ENCODE peak calls at places on chromosomes 3 and 15, in eight cellular contexts. One of them, this sample, is unnamed.

GRCh38 chr3:142500211-142500610 is 52.4 kb upstream of the XRN1 start:
- DNase-seq in IMR-90: peak
- DNase-seq in upper lobe of left lung: no peak
- DNase-seq in lower leg skin: no peak
- DNase-seq in esophagus muscularis mucosa: no peak
- DNase-seq in heart left ventricle: no peak
- DNase-seq in Peyer's patch: no peak
- DNase-seq in suprapubic skin: no peak
- DNase-seq in this sample: no peak

GRCh38 chr15:75191235-75191634 is 10.4 kb upstream of the C15orf39 start:
- DNase-seq in IMR-90: no peak
- DNase-seq in upper lobe of left lung: no peak
- DNase-seq in lower leg skin: no peak
- DNase-seq in esophagus muscularis mucosa: no peak
- DNase-seq in heart left ventricle: no peak
- DNase-seq in Peyer's patch: no peak
- DNase-seq in suprapubic skin: no peak
- DNase-seq in this sample: no peak

GRCh38 chr15:44910981-44911625 is 45.4 kb upstream of the TERB2 start:
- DNase-seq in IMR-90: no peak
- DNase-seq in upper lobe of left lung: no peak
- DNase-seq in lower leg skin: no peak
- DNase-seq in esophagus muscularis mucosa: peak
- DNase-seq in heart left ventricle: no peak
- DNase-seq in Peyer's patch: no peak
- DNase-seq in suprapubic skin: no peak
- DNase-seq in this sample: no peak

GRCh38 chr15:41331281-41331680 is 1.1 kb downstream of the OIP5 start:
- DNase-seq in IMR-90: no peak
- DNase-seq in upper lobe of left lung: no peak
- DNase-seq in lower leg skin: no peak
- DNase-seq in esophagus muscularis mucosa: no peak
- DNase-seq in heart left ventricle: no peak
- DNase-seq in Peyer's patch: no peak
- DNase-seq in suprapubic skin: no peak
- DNase-seq in this sample: no peak

GRCh38 chr15:94231728-94232086 is 346 bp downstream of the MCTP2 start:
- DNase-seq in IMR-90: no peak
- DNase-seq in upper lobe of left lung: peak
- DNase-seq in lower leg skin: peak
- DNase-seq in esophagus muscularis mucosa: no peak
- DNase-seq in heart left ventricle: no peak
- DNase-seq in Peyer's patch: no peak
- DNase-seq in suprapubic skin: no peak
- DNase-seq in this sample: peak

GRCh38 chr3:66153961-66154923 is 66.6 kb upstream of the SLC25A26 start:
- DNase-seq in IMR-90: peak
- DNase-seq in upper lobe of left lung: no peak
- DNase-seq in lower leg skin: no peak
- DNase-seq in esophagus muscularis mucosa: no peak
- DNase-seq in heart left ventricle: peak
- DNase-seq in Peyer's patch: no peak
- DNase-seq in suprapubic skin: no peak
- DNase-seq in this sample: no peak

GRCh38 chr3:174409085-174409743 is 449.9 kb upstream of the NAALADL2 start:
- DNase-seq in IMR-90: no peak
- DNase-seq in upper lobe of left lung: no peak
- DNase-seq in lower leg skin: no peak
- DNase-seq in esophagus muscularis mucosa: no peak
- DNase-seq in heart left ventricle: no peak
- DNase-seq in Peyer's patch: no peak
- DNase-seq in suprapubic skin: no peak
- DNase-seq in this sample: no peak

GRCh38 chr15:71974211-71974610 is 143.7 kb downstream of the MYO9A start:
- DNase-seq in IMR-90: no peak
- DNase-seq in upper lobe of left lung: no peak
- DNase-seq in lower leg skin: no peak
- DNase-seq in esophagus muscularis mucosa: no peak
- DNase-seq in heart left ventricle: no peak
- DNase-seq in Peyer's patch: no peak
- DNase-seq in suprapubic skin: no peak
- DNase-seq in this sample: no peak

GRCh38 chr3:104909721-104910120 is 457.0 kb upstream of the ALCAM start:
- DNase-seq in IMR-90: peak
- DNase-seq in upper lobe of left lung: no peak
- DNase-seq in lower leg skin: no peak
- DNase-seq in esophagus muscularis mucosa: no peak
- DNase-seq in heart left ventricle: no peak
- DNase-seq in Peyer's patch: no peak
- DNase-seq in suprapubic skin: no peak
- DNase-seq in this sample: no peak

GRCh38 chr15:41790756-41791546 is 16.7 kb downstream of the MAPKBP1 start:
- DNase-seq in IMR-90: peak
- DNase-seq in upper lobe of left lung: no peak
- DNase-seq in lower leg skin: no peak
- DNase-seq in esophagus muscularis mucosa: no peak
- DNase-seq in heart left ventricle: no peak
- DNase-seq in Peyer's patch: no peak
- DNase-seq in suprapubic skin: no peak
- DNase-seq in this sample: peak

GRCh38 chr15:76333720-76334437 is 2.7 kb upstream of the ISL2 start:
- DNase-seq in IMR-90: no peak
- DNase-seq in upper lobe of left lung: no peak
- DNase-seq in lower leg skin: peak
- DNase-seq in esophagus muscularis mucosa: no peak
- DNase-seq in heart left ventricle: no peak
- DNase-seq in Peyer's patch: no peak
- DNase-seq in suprapubic skin: no peak
- DNase-seq in this sample: peak

GRCh38 chr3:169091196-169091595 is 572.3 kb downstream of the MECOM start:
- DNase-seq in IMR-90: peak
- DNase-seq in upper lobe of left lung: no peak
- DNase-seq in lower leg skin: no peak
- DNase-seq in esophagus muscularis mucosa: no peak
- DNase-seq in heart left ventricle: no peak
- DNase-seq in Peyer's patch: no peak
- DNase-seq in suprapubic skin: no peak
- DNase-seq in this sample: no peak

GRCh38 chr15:70375006-70375409 is 277.3 kb upstream of the TLE3 start:
- DNase-seq in IMR-90: no peak
- DNase-seq in upper lobe of left lung: peak
- DNase-seq in lower leg skin: peak
- DNase-seq in esophagus muscularis mucosa: peak
- DNase-seq in heart left ventricle: no peak
- DNase-seq in Peyer's patch: no peak
- DNase-seq in suprapubic skin: peak
- DNase-seq in this sample: no peak

GRCh38 chr3:62134061-62134496 is 239.3 kb downstream of the FEZF2 start:
- DNase-seq in IMR-90: peak
- DNase-seq in upper lobe of left lung: peak
- DNase-seq in lower leg skin: no peak
- DNase-seq in esophagus muscularis mucosa: no peak
- DNase-seq in heart left ventricle: peak
- DNase-seq in Peyer's patch: no peak
- DNase-seq in suprapubic skin: no peak
- DNase-seq in this sample: no peak

GRCh38 chr3:101667331-101667730 is 9.6 kb downstream of the ZBTB11 start:
- DNase-seq in IMR-90: no peak
- DNase-seq in upper lobe of left lung: no peak
- DNase-seq in lower leg skin: no peak
- DNase-seq in esophagus muscularis mucosa: no peak
- DNase-seq in heart left ventricle: no peak
- DNase-seq in Peyer's patch: no peak
- DNase-seq in suprapubic skin: no peak
- DNase-seq in this sample: no peak

GRCh38 chr15:61702224-61703120 is 357.8 kb downstream of the VPS13C start:
- DNase-seq in IMR-90: no peak
- DNase-seq in upper lobe of left lung: no peak
- DNase-seq in lower leg skin: no peak
- DNase-seq in esophagus muscularis mucosa: peak
- DNase-seq in heart left ventricle: no peak
- DNase-seq in Peyer's patch: no peak
- DNase-seq in suprapubic skin: no peak
- DNase-seq in this sample: no peak

GRCh38 chr15:97840501-97840900 is 120.0 kb upstream of the ARRDC4 start:
- DNase-seq in IMR-90: no peak
- DNase-seq in upper lobe of left lung: no peak
- DNase-seq in lower leg skin: no peak
- DNase-seq in esophagus muscularis mucosa: no peak
- DNase-seq in heart left ventricle: no peak
- DNase-seq in Peyer's patch: no peak
- DNase-seq in suprapubic skin: no peak
- DNase-seq in this sample: no peak

GRCh38 chr3:49856181-49857005 is at the start of gene TRAIP:
- DNase-seq in IMR-90: peak
- DNase-seq in upper lobe of left lung: peak
- DNase-seq in lower leg skin: peak
- DNase-seq in esophagus muscularis mucosa: peak
- DNase-seq in heart left ventricle: peak
- DNase-seq in Peyer's patch: peak
- DNase-seq in suprapubic skin: peak
- DNase-seq in this sample: peak
- TF ChIP-seq POLR2A in IMR-90: no peak
- TF ChIP-seq POLR2A in upper lobe of left lung: no peak
- TF ChIP-seq POLR2A in lower leg skin: no peak
- TF ChIP-seq POLR2A in esophagus muscularis mucosa: no peak
- TF ChIP-seq POLR2A in heart left ventricle: peak
- TF ChIP-seq POLR2A in Peyer's patch: peak
- TF ChIP-seq POLR2A in suprapubic skin: no peak
- TF ChIP-seq POLR2A in this sample: peak

GRCh38 chr3:127218457-127218922 is 25.6 kb downstream of the PRR23E start:
- DNase-seq in IMR-90: no peak
- DNase-seq in upper lobe of left lung: no peak
- DNase-seq in lower leg skin: no peak
- DNase-seq in esophagus muscularis mucosa: no peak
- DNase-seq in heart left ventricle: no peak
- DNase-seq in Peyer's patch: no peak
- DNase-seq in suprapubic skin: no peak
- DNase-seq in this sample: no peak

GRCh38 chr3:127216415-127217261 is 23.7 kb downstream of the PRR23E start:
- DNase-seq in IMR-90: no peak
- DNase-seq in upper lobe of left lung: no peak
- DNase-seq in lower leg skin: no peak
- DNase-seq in esophagus muscularis mucosa: no peak
- DNase-seq in heart left ventricle: no peak
- DNase-seq in Peyer's patch: no peak
- DNase-seq in suprapubic skin: no peak
- DNase-seq in this sample: no peak

GRCh38 chr3:127220497-127220896 is 27.6 kb downstream of the PRR23E start:
- DNase-seq in IMR-90: no peak
- DNase-seq in upper lobe of left lung: no peak
- DNase-seq in lower leg skin: no peak
- DNase-seq in esophagus muscularis mucosa: peak
- DNase-seq in heart left ventricle: no peak
- DNase-seq in Peyer's patch: no peak
- DNase-seq in suprapubic skin: no peak
- DNase-seq in this sample: no peak

GRCh38 chr3:127215714-127216414 is 22.9 kb downstream of the PRR23E start:
- DNase-seq in IMR-90: no peak
- DNase-seq in upper lobe of left lung: no peak
- DNase-seq in lower leg skin: no peak
- DNase-seq in esophagus muscularis mucosa: no peak
- DNase-seq in heart left ventricle: no peak
- DNase-seq in Peyer's patch: no peak
- DNase-seq in suprapubic skin: no peak
- DNase-seq in this sample: no peak

GRCh38 chr3:127217594-127218456 is 24.9 kb downstream of the PRR23E start:
- DNase-seq in IMR-90: peak
- DNase-seq in upper lobe of left lung: no peak
- DNase-seq in lower leg skin: no peak
- DNase-seq in esophagus muscularis mucosa: no peak
- DNase-seq in heart left ventricle: no peak
- DNase-seq in Peyer's patch: no peak
- DNase-seq in suprapubic skin: no peak
- DNase-seq in this sample: no peak
- TF ChIP-seq POLR2A in IMR-90: no peak
- TF ChIP-seq POLR2A in upper lobe of left lung: no peak
- TF ChIP-seq POLR2A in lower leg skin: no peak
- TF ChIP-seq POLR2A in esophagus muscularis mucosa: no peak
- TF ChIP-seq POLR2A in heart left ventricle: no peak
- TF ChIP-seq POLR2A in Peyer's patch: no peak
- TF ChIP-seq POLR2A in suprapubic skin: no peak
- TF ChIP-seq POLR2A in this sample: no peak

GRCh38 chr3:14138109-14138877 is 13.4 kb downstream of the TMEM43 start:
- DNase-seq in IMR-90: no peak
- DNase-seq in upper lobe of left lung: no peak
- DNase-seq in lower leg skin: peak
- DNase-seq in esophagus muscularis mucosa: no peak
- DNase-seq in heart left ventricle: peak
- DNase-seq in Peyer's patch: no peak
- DNase-seq in suprapubic skin: no peak
- DNase-seq in this sample: no peak

GRCh38 chr3:14140668-14141067 is 15.8 kb downstream of the TMEM43 start:
- DNase-seq in IMR-90: no peak
- DNase-seq in upper lobe of left lung: no peak
- DNase-seq in lower leg skin: no peak
- DNase-seq in esophagus muscularis mucosa: no peak
- DNase-seq in heart left ventricle: no peak
- DNase-seq in Peyer's patch: no peak
- DNase-seq in suprapubic skin: no peak
- DNase-seq in this sample: no peak

GRCh38 chr3:14139771-14140170 is 14.9 kb downstream of the TMEM43 start:
- DNase-seq in IMR-90: no peak
- DNase-seq in upper lobe of left lung: no peak
- DNase-seq in lower leg skin: no peak
- DNase-seq in esophagus muscularis mucosa: no peak
- DNase-seq in heart left ventricle: peak
- DNase-seq in Peyer's patch: no peak
- DNase-seq in suprapubic skin: no peak
- DNase-seq in this sample: no peak

GRCh38 chr3:14137445-14137844 is 12.6 kb downstream of the TMEM43 start:
- DNase-seq in IMR-90: no peak
- DNase-seq in upper lobe of left lung: no peak
- DNase-seq in lower leg skin: no peak
- DNase-seq in esophagus muscularis mucosa: no peak
- DNase-seq in heart left ventricle: no peak
- DNase-seq in Peyer's patch: no peak
- DNase-seq in suprapubic skin: no peak
- DNase-seq in this sample: no peak

GRCh38 chr3:14138878-14139659 is 14.2 kb downstream of the TMEM43 start:
- DNase-seq in IMR-90: no peak
- DNase-seq in upper lobe of left lung: no peak
- DNase-seq in lower leg skin: no peak
- DNase-seq in esophagus muscularis mucosa: no peak
- DNase-seq in heart left ventricle: peak
- DNase-seq in Peyer's patch: no peak
- DNase-seq in suprapubic skin: no peak
- DNase-seq in this sample: no peak
- TF ChIP-seq POLR2A in IMR-90: no peak
- TF ChIP-seq POLR2A in upper lobe of left lung: no peak
- TF ChIP-seq POLR2A in lower leg skin: no peak
- TF ChIP-seq POLR2A in esophagus muscularis mucosa: no peak
- TF ChIP-seq POLR2A in heart left ventricle: no peak
- TF ChIP-seq POLR2A in Peyer's patch: no peak
- TF ChIP-seq POLR2A in suprapubic skin: no peak
- TF ChIP-seq POLR2A in this sample: no peak

DNA sequence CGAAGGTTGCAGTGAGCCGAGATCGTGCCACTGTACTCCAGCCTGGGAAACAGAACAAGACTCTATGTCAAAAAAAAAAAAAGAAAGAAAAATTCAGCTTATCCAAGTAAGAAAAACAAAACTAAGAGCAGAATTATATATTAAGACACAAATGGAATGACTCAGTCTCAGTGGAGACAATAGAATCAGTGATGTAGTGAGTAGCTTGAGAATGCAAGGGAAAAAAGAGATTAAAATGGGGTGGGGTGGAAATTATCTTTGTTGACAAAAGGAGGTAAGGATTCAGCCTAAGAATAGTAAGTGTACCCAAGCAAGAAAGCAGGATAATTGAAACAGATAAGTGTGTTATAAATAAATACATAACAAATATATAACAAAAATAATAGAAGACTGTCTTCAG is 70.7 kb downstream of the BLM start:
- DNase-seq in IMR-90: peak
- DNase-seq in upper lobe of left lung: no peak
- DNase-seq in lower leg skin: no peak
- DNase-seq in esophagus muscularis mucosa: no peak
- DNase-seq in heart left ventricle: no peak
- DNase-seq in Peyer's patch: no peak
- DNase-seq in suprapubic skin: no peak
- DNase-seq in this sample: no peak
- TF ChIP-seq POLR2A in IMR-90: no peak
- TF ChIP-seq POLR2A in upper lobe of left lung: no peak
- TF ChIP-seq POLR2A in lower leg skin: no peak
- TF ChIP-seq POLR2A in esophagus muscularis mucosa: no peak
- TF ChIP-seq POLR2A in heart left ventricle: no peak
- TF ChIP-seq POLR2A in Peyer's patch: no peak
- TF ChIP-seq POLR2A in suprapubic skin: no peak
- TF ChIP-seq POLR2A in this sample: no peak